ENCODE peak calls at places on chromosomes 1 and 21, in ten cellular contexts. H is cardiac fibroblast; B is CD4-positive, CD25-positive, alpha-beta regulatory T cell; W is NCI-H446; L is left ventricle myocardium inferior; V is activated CD4-positive, alpha-beta T cell treated with anti-CD3 and anti-CD28 coated beads for 4 hours; Z is NCI-H2081; X is T-helper 2 cell; D is pulmonary artery endothelial cell; T is stimulated activated CD8-positive, alpha-beta memory T cell treated with anti-CD3 and anti-CD28 coated beads, Interleukin-7, amount 100 ng/mL, for 1 hour. E is an unnamed sample.

GRCh38 chr1:84611796-84612195 is 37.6 kb upstream of the CTBS start:
- DNase-seq in X (no peak), T (no peak), H (peak), W (no peak), V (no peak), B (peak), L (no peak), Z (no peak), D (peak), E (no peak)

GRCh38 chr1:48471603-48472576 is at the start of gene SPATA6:
- DNase-seq in L (peak), D (peak), X (peak), Z (peak), H (peak), B (peak), T (peak), V (peak), W (peak), E (peak)

GRCh38 chr1:7300893-7301292 is 470.2 kb upstream of the VAMP3 start:
- DNase-seq in L (no peak), V (no peak), T (no peak), X (no peak), B (no peak), Z (no peak), D (no peak), H (peak), W (no peak), E (no peak)

GRCh38 chr1:180778782-180779398 is 133.8 kb upstream of the KIAA1614 start:
- DNase-seq in X (no peak), V (no peak), D (no peak), Z (no peak), L (no peak), B (no peak), T (no peak), W (no peak), H (peak), E (no peak)

GRCh38 chr1:165143437-165144065 is 213.0 kb downstream of the LMX1A start:
- DNase-seq in W (peak), H (no peak), D (no peak), V (no peak), B (no peak), Z (peak), L (no peak), X (no peak), T (no peak), E (no peak)

GRCh38 chr1:30976143-30976542 is 67.6 kb upstream of the SDC3 start:
- DNase-seq in T (no peak), D (no peak), L (no peak), W (no peak), H (peak), B (no peak), X (no peak), Z (no peak), V (no peak), E (no peak)

GRCh38 chr21:44855572-44855971 is 17.9 kb downstream of the PTTG1IP start:
- DNase-seq in T (no peak), W (no peak), H (no peak), L (no peak), X (no peak), Z (no peak), D (no peak), V (no peak), B (no peak), E (no peak)

GRCh38 chr1:235329139-235329808 is 904 bp downstream of the GGPS1 start:
- DNase-seq in L (no peak), T (no peak), Z (peak), B (no peak), H (peak), D (no peak), V (peak), W (peak), X (peak), E (peak)

GRCh38 chr1:100089082-100089481 is 43.6 kb downstream of the SASS6 start:
- DNase-seq in D (no peak), V (no peak), B (no peak), L (no peak), T (no peak), W (no peak), H (no peak), Z (no peak), X (no peak), E (no peak)

GRCh38 chr1:53869454-53870117 is 20.0 kb downstream of the YIPF1 start:
- DNase-seq in V (no peak), X (no peak), Z (no peak), W (no peak), D (no peak), L (no peak), B (no peak), H (no peak), T (no peak), E (no peak)

GRCh38 chr21:34606051-34606450 is 8.9 kb downstream of the RCAN1 start:
- DNase-seq in X (no peak), H (no peak), D (no peak), Z (no peak), V (no peak), T (no peak), L (no peak), B (no peak), W (no peak), E (no peak)

GRCh38 chr1:77475631-77476030 is 193.8 kb downstream of the AK5 start:
- DNase-seq in X (no peak), W (no peak), V (no peak), D (no peak), B (no peak), Z (no peak), L (no peak), H (no peak), T (no peak), E (no peak)

GRCh38 chr1:91053630-91054029 is 31.8 kb upstream of the ZNF644 start:
- DNase-seq in L (no peak), D (no peak), X (no peak), W (no peak), V (no peak), Z (no peak), B (no peak), H (no peak), T (no peak), E (no peak)

GRCh38 chr1:54335396-54336056 is 70.7 kb downstream of the SSBP3 start:
- DNase-seq in L (peak), B (no peak), X (no peak), T (no peak), V (no peak), Z (no peak), D (peak), W (no peak), H (peak), E (no peak)

GRCh38 chr1:222950892-222951291 is 136.1 kb downstream of the DISP1 start:
- DNase-seq in W (no peak), H (peak), B (no peak), Z (peak), D (no peak), X (no peak), L (no peak), V (no peak), T (no peak), E (no peak)

GRCh38 chr1:91099746-91100621 is 78.1 kb upstream of the ZNF644 start:
- DNase-seq in D (no peak), B (no peak), X (peak), T (no peak), V (no peak), L (no peak), Z (no peak), H (no peak), W (no peak), E (no peak)

GRCh38 chr1:194267021-194267420 is 1080.6 kb upstream of the B3GALT2 start:
- DNase-seq in H (no peak), D (no peak), T (no peak), B (no peak), X (no peak), W (no peak), Z (no peak), L (no peak), V (no peak), E (no peak)

GRCh38 chr1:180948357-180948756 is 35.7 kb downstream of the KIAA1614 start:
- DNase-seq in V (no peak), L (no peak), Z (no peak), T (no peak), H (peak), B (no peak), W (no peak), X (no peak), D (no peak), E (no peak)

GRCh38 chr1:97119775-97120174 is 398.2 kb downstream of the PTBP2 start:
- DNase-seq in H (no peak), L (no peak), B (no peak), T (no peak), V (no peak), D (no peak), W (no peak), X (no peak), Z (no peak), E (no peak)

GRCh38 chr1:246435421-246436041 is 71.5 kb downstream of the SMYD3 start:
- DNase-seq in B (no peak), X (no peak), D (no peak), W (no peak), H (peak), Z (no peak), L (no peak), V (no peak), T (no peak), E (no peak)

GRCh38 chr1:161267332-161267731 is 8.8 kb downstream of the PCP4L1 start:
- DNase-seq in D (no peak), W (no peak), V (no peak), T (no peak), H (no peak), L (no peak), Z (no peak), B (no peak), X (no peak), E (no peak)